ENCODE peak calls at places on chromosome 15, in five cellular contexts. P, C, H, S and O are unnamed samples.

GRCh38 chr15:40310001-40310959 is 2.5 kb upstream of the PLCB2 start:
- DNase-seq in S (no peak), H (peak), C (no peak), P (no peak), O (peak)

GRCh38 chr15:73686781-73687256 is 2.6 kb downstream of the CD276 start:
- DNase-seq in S (no peak), C (peak), H (peak), P (no peak), O (no peak)

GRCh38 chr15:74613089-74613952 is 2.3 kb upstream of the CLK3 start:
- DNase-seq in H (no peak), P (no peak), S (no peak), C (no peak), O (no peak)

GRCh38 chr15:29900237-29901189 is 78.2 kb upstream of the TJP1 start:
- DNase-seq in S (no peak), C (no peak), P (no peak), H (no peak), O (no peak)

GRCh38 chr15:25456196-25456595 is 17.4 kb upstream of the UBE3A start:
- DNase-seq in C (no peak), S (no peak), P (no peak), H (no peak), O (no peak)

GRCh38 chr15:56215769-56216168 is 27.9 kb downstream of the RFX7 start:
- DNase-seq in P (no peak), C (peak), S (no peak), H (peak), O (no peak)

GRCh38 chr15:63198752-63199250 is 9.4 kb downstream of the RAB8B start:
- DNase-seq in H (no peak), S (no peak), P (no peak), C (no peak), O (no peak)

GRCh38 chr15:101052031-101052620 is 133.0 kb downstream of the LRRK1 start:
- DNase-seq in S (no peak), P (peak), C (no peak), H (no peak), O (no peak)

GRCh38 chr15:62269504-62269903 is 104.4 kb upstream of the C2CD4B start:
- DNase-seq in P (no peak), H (no peak), S (no peak), C (no peak), O (no peak)

GRCh38 chr15:48693474-48693873 is 48.0 kb upstream of the FBN1 start:
- DNase-seq in C (no peak), P (no peak), S (no peak), H (peak), O (no peak)

GRCh38 chr15:65904301-65904700 is 35.0 kb downstream of the RAB11A start:
- DNase-seq in C (no peak), S (no peak), P (no peak), H (peak), O (no peak)

GRCh38 chr15:40243126-40243810 is 4.4 kb downstream of the PAK6 start:
- DNase-seq in S (no peak), C (no peak), H (no peak), P (no peak), O (no peak)

GRCh38 chr15:71530116-71530515 is 280.2 kb upstream of the NR2E3 start:
- DNase-seq in P (no peak), H (no peak), C (no peak), S (no peak), O (no peak)

GRCh38 chr15:76987896-76988860 is 6.7 kb upstream of the PSTPIP1 start:
- DNase-seq in P (peak), C (no peak), H (peak), S (no peak), O (peak)

GRCh38 chr15:74978503-74978902 is 16.9 kb upstream of the SCAMP5 start:
- DNase-seq in C (no peak), S (no peak), H (peak), P (no peak), O (no peak)

GRCh38 chr15:45364271-45364670 is 14.1 kb downstream of the GATM start:
- DNase-seq in C (no peak), S (no peak), P (no peak), H (no peak), O (no peak)

GRCh38 chr15:39919740-39920509 is at the start of gene GPR176:
- DNase-seq in C (no peak), S (peak), H (peak), P (peak), O (no peak)

GRCh38 chr15:39598958-39599845 is 18.3 kb downstream of the THBS1 start:
- DNase-seq in S (no peak), P (no peak), C (no peak), H (peak), O (no peak)

GRCh38 chr15:40040293-40040635 is 1.3 kb upstream of the SRP14 start:
- DNase-seq in S (no peak), H (no peak), P (no peak), C (no peak), O (no peak)

GRCh38 chr15:97791824-97792792 is 168.4 kb upstream of the ARRDC4 start:
- DNase-seq in P (no peak), S (no peak), H (no peak), C (no peak), O (no peak)
- TF ChIP-seq CTCF in P (no peak), S (no peak), H (no peak), C (no peak), O (no peak)

GRCh38 chr15:36996121-36996520 is 104.2 kb downstream of the MEIS2 start:
- DNase-seq in C (no peak), H (no peak), S (no peak), P (no peak), O (no peak)
- TF ChIP-seq CTCF in C (no peak), H (no peak), S (no peak), P (no peak), O (no peak)

GRCh38 chr15:64767203-64767602 is 8.2 kb downstream of the RBPMS2 start:
- DNase-seq in H (no peak), P (no peak), S (no peak), C (no peak), O (no peak)
- TF ChIP-seq CTCF in H (no peak), P (no peak), S (no peak), C (no peak), O (peak)

GRCh38 chr15:68672781-68673205 is 94.0 kb downstream of the CORO2B start:
- DNase-seq in P (no peak), H (peak), S (no peak), C (no peak), O (no peak)
- TF ChIP-seq CTCF in P (no peak), H (peak), S (no peak), C (peak), O (no peak)

GRCh38 chr15:99514306-99514705 is 51.5 kb upstream of the MEF2A start:
- DNase-seq in S (no peak), C (no peak), H (no peak), P (no peak), O (no peak)
- TF ChIP-seq CTCF in S (no peak), C (no peak), H (no peak), P (no peak), O (no peak)

DNA sequence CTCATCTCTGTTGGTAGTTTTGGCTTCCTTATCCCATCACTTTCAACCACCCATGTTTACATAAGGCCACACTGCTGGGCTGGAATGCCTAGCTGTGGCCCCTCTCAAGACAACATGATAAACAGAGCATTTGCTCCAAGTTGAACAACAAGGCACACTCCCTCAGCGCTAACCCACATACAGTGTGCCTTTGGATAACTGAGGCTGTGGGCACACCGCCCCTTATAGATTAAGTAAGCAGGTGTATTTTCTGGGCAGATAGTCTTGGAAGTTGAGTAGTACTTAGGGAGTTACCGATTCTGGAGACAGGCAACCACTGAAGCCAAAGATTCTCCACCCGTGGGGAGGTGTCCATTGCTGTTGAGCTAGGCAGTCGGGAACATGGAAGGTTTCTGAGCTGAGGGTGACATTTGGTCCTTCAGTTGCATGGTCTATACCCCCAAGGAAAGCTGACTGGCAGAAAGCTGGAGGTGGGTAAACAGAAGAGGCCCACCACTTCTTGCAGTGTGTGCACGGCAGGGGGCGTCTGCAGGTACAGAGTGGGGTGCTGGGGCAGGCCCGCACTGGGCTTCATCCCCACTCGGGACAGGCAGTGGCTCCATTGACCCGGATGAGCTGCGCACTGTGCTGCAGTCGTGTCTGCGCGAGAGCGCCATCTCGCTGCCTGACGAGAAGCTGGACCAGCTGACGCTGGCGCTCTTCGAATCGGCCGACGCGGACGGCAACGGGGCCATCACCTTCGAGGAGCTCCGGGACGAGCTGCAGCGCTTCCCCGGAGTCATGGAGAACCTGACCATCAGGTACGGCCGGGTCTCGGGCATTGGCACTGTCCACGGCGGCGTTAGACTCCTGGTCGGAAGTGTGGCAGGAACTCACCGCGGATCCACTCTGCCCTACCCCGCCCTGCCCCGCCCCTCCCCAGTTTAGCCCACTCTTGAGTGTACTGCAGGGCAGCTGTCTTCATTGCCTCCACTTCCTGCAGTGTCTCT is 16.8 kb downstream of the NOX5 start:
- DNase-seq in P (peak), C (no peak), H (peak), S (no peak), O (peak)
- TF ChIP-seq CTCF in P (peak), C (peak), H (peak), S (peak), O (peak)

GRCh38 chr15:61116830-61117229 is 112.3 kb downstream of the RORA start:
- DNase-seq in H (no peak), P (no peak), S (no peak), C (no peak), O (no peak)

GRCh38 chr15:61115241-61115640 is 113.9 kb downstream of the RORA start:
- DNase-seq in S (no peak), H (peak), P (no peak), C (no peak), O (no peak)

GRCh38 chr15:61115679-61116078 is 113.4 kb downstream of the RORA start:
- DNase-seq in P (no peak), H (peak), C (no peak), S (no peak), O (no peak)

GRCh38 chr15:61119556-61119955 is 109.5 kb downstream of the RORA start:
- DNase-seq in C (no peak), P (no peak), H (peak), S (no peak), O (no peak)

DNA sequence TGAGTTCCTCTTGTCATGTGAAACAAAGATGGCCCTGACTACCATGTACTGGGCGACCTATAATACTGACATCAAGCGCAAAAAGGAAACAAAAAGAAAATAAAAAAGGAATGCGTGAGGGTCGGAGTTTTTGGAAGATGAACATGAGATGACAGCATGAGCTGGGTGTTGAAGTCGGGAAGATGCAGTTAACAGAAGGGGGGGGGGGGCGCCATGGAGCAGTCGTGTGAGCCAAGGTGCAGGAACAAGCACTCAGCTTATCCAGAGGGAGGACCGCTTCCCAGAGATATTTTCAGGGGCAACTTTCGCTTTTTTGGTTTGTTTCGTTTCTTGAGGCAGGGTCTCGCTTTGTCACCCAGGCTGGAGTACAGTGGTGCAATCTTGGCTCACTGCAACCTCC is 110.2 kb downstream of the RORA start:
- DNase-seq in C (no peak), S (no peak), P (no peak), H (no peak), O (no peak)
- TF ChIP-seq CTCF in C (no peak), S (no peak), P (no peak), H (peak), O (no peak)

GRCh38 chr15:52163321-52164190 is 27.6 kb downstream of the GNB5 start:
- DNase-seq in C (no peak), S (no peak), P (no peak), H (no peak), O (no peak)
- TF ChIP-seq CTCF in C (peak), S (peak), P (no peak), H (peak), O (peak)

DNA sequence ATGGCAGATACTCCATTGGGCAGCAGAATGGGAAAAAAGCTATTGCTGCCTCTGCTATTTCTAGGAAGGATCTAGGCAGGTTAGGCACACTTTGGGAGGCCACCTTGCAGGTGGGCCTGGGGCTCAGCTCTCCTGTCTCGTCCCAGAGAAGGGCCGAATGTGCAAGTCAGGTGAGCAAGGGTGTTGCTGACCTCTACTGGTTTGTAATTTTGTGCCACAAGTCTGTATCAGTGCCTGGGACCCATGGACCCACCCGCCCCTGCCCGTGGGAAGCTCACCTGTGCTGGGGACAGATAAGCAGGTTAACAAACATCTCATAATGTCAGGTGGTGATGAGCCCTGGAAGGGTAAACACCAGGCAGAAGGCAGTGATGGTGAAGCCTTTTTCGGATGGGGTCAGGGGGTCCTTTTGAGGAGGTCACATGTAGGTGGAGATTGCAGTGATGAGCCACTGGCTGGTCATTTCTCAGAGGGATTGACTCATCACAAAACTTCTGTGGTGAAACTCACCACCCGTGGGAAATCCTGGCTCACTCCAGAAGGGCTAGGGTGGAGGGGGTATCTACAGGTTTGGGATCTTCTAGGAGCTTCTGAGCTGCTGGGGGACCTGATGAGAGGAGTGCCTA is 161.3 kb downstream of the KLF13 start:
- DNase-seq in S (no peak), C (no peak), P (no peak), H (peak), O (no peak)
- TF ChIP-seq CTCF in S (no peak), C (peak), P (no peak), H (peak), O (no peak)

GRCh38 chr15:58438956-58439355 is 7.2 kb downstream of the LIPC start:
- DNase-seq in C (peak), S (no peak), P (no peak), H (peak), O (no peak)
- TF ChIP-seq CTCF in C (peak), S (no peak), P (no peak), H (no peak), O (peak)